ENCODE peak calls at places on chromosome 1, in nine cellular contexts. S is AG09309; G is vagina; Y is stomach; H is astrocyte of the spinal cord; V is effector memory CD4-positive, alpha-beta T cell; Z is fibroblast of the aortic adventitia; D is GM12865; F is ascending aorta. K is an unnamed sample.

GRCh38 chr1:203471841-203472240 is 3.8 kb upstream of the PRELP start:
- DNase-seq in V (no peak), G (no peak), H (no peak), S (no peak), D (no peak), Z (no peak), F (no peak), Y (no peak), K (no peak)

GRCh38 chr1:6106321-6106731 is 60.6 kb downstream of the KCNAB2 start:
- DNase-seq in Z (no peak), G (no peak), H (no peak), D (no peak), S (no peak), V (no peak), F (no peak), Y (no peak), K (no peak)

GRCh38 chr1:203280061-203280460 is 25.3 kb upstream of the BTG2 start:
- DNase-seq in H (no peak), G (no peak), Y (no peak), D (no peak), V (no peak), Z (no peak), S (no peak), F (peak), K (no peak)

GRCh38 chr1:204842892-204843291 is 27.8 kb upstream of the NFASC start:
- DNase-seq in V (no peak), F (no peak), H (no peak), Y (no peak), G (no peak), S (peak), Z (peak), D (no peak), K (no peak)

GRCh38 chr1:118291686-118292085 is 106.7 kb upstream of the SPAG17 start:
- DNase-seq in G (no peak), Y (no peak), F (no peak), Z (no peak), V (no peak), S (no peak), H (no peak), D (no peak), K (no peak)

GRCh38 chr1:93685918-93686317 is 4.3 kb upstream of the BCAR3 start:
- DNase-seq in S (no peak), V (no peak), D (no peak), G (no peak), Z (no peak), F (no peak), H (no peak), Y (no peak), K (no peak)

GRCh38 chr1:8373547-8374270 is 55.8 kb downstream of the SLC45A1 start:
- DNase-seq in G (no peak), F (peak), H (peak), D (no peak), Z (peak), Y (peak), S (peak), V (no peak), K (no peak)

GRCh38 chr1:206924549-206925115 is 2.9 kb upstream of the FCMR start:
- DNase-seq in S (no peak), F (no peak), Y (no peak), D (peak), Z (no peak), V (no peak), G (no peak), H (no peak), K (no peak)

GRCh38 chr1:54668567-54668966 is 27.0 kb downstream of the MROH7 start:
- DNase-seq in H (no peak), Z (no peak), F (no peak), Y (no peak), D (no peak), S (no peak), V (no peak), G (no peak), K (no peak)

GRCh38 chr1:28981170-28981569 is 66.8 kb downstream of the EPB41 start:
- DNase-seq in D (no peak), H (no peak), V (no peak), Z (peak), F (no peak), G (no peak), S (no peak), Y (no peak), K (no peak)

GRCh38 chr1:9121891-9122409 is 7.0 kb downstream of the GPR157 start:
- DNase-seq in H (no peak), G (no peak), Z (no peak), F (no peak), Y (no peak), V (no peak), S (no peak), D (peak), K (peak)

GRCh38 chr1:92323473-92324453 is 24.9 kb downstream of the RPAP2 start:
- DNase-seq in Z (no peak), V (no peak), F (no peak), S (no peak), G (no peak), H (no peak), D (no peak), Y (no peak), K (no peak)

GRCh38 chr1:116769050-116769449 is 14.8 kb downstream of the CD2 start:
- DNase-seq in H (no peak), F (no peak), Z (no peak), D (peak), V (no peak), S (no peak), Y (no peak), G (no peak), K (peak)

GRCh38 chr1:160032165-160032827 is 506 bp upstream of the PIGM start:
- DNase-seq in F (no peak), Z (peak), S (no peak), V (no peak), G (no peak), Y (no peak), H (peak), D (peak), K (no peak)

GRCh38 chr1:95116666-95117206 is 419 bp upstream of the TLCD4 start:
- DNase-seq in Y (peak), V (peak), F (peak), S (no peak), G (no peak), H (peak), Z (peak), D (peak), K (peak)

GRCh38 chr1:180594723-180595122 is 36.0 kb downstream of the OVAAL start:
- DNase-seq in Z (no peak), V (no peak), Y (no peak), S (no peak), D (no peak), H (no peak), G (no peak), F (no peak), K (no peak)

GRCh38 chr1:110243146-110243545 is 33.0 kb downstream of the KCNC4 start:
- DNase-seq in V (no peak), S (no peak), G (no peak), D (peak), H (no peak), Z (no peak), F (no peak), Y (no peak), K (no peak)

GRCh38 chr1:226203693-226204092 is 17.2 kb upstream of the ACBD3 start:
- DNase-seq in F (no peak), V (no peak), H (no peak), D (no peak), G (no peak), Z (no peak), Y (no peak), S (no peak), K (no peak)

GRCh38 chr1:212583643-212584042 is 24.9 kb upstream of the ATF3 start:
- DNase-seq in Z (no peak), Y (no peak), D (no peak), S (no peak), F (no peak), V (no peak), G (no peak), H (no peak), K (no peak)

GRCh38 chr1:47196622-47197021 is 6.8 kb upstream of the PDZK1IP1 start:
- DNase-seq in Z (no peak), V (no peak), F (peak), D (no peak), S (no peak), H (no peak), Y (no peak), G (no peak), K (no peak)

GRCh38 chr1:170533331-170533730 is 1.4 kb downstream of the GORAB start:
- DNase-seq in V (no peak), S (peak), D (no peak), G (no peak), H (no peak), Y (no peak), Z (peak), F (no peak), K (no peak)

GRCh38 chr1:212162635-212163034 is 122.6 kb upstream of the PPP2R5A start:
- DNase-seq in V (no peak), G (no peak), S (peak), D (peak), Z (peak), F (no peak), H (peak), Y (peak), K (peak)

GRCh38 chr1:42322577-42322976 is 12.5 kb downstream of the FOXJ3 start:
- DNase-seq in G (no peak), D (no peak), S (no peak), Y (no peak), H (peak), V (no peak), Z (peak), F (no peak), K (no peak)

GRCh38 chr1:207240325-207241095 is 81.0 kb upstream of the CD55 start:
- DNase-seq in G (no peak), Y (no peak), S (no peak), D (no peak), F (no peak), Z (peak), V (no peak), H (peak), K (no peak)

GRCh38 chr1:230570724-230571390 is 71.4 kb upstream of the COG2 start:
- DNase-seq in V (no peak), S (no peak), F (no peak), Y (no peak), D (no peak), G (no peak), H (no peak), Z (no peak), K (no peak)

GRCh38 chr1:23528245-23528978 is 2.6 kb downstream of the E2F2 start:
- DNase-seq in G (no peak), D (peak), H (peak), V (peak), S (no peak), F (peak), Z (peak), Y (peak), K (peak)
- H3K4me3 ChIP-seq in G (no peak), D (peak), H (no peak), V (peak), S (no peak), F (no peak), Z (no peak), Y (no peak), K (peak)

GRCh38 chr1:34165422-34165921 is 442 bp upstream of the CSMD2 start:
- DNase-seq in Y (no peak), H (no peak), Z (peak), V (no peak), S (no peak), F (no peak), G (no peak), D (no peak), K (no peak)
- H3K4me3 ChIP-seq in Y (peak), H (peak), Z (peak), V (no peak), S (peak), F (peak), G (peak), D (no peak), K (no peak)

GRCh38 chr1:68085752-68086151 is 35.3 kb upstream of the DIRAS3 start:
- DNase-seq in V (no peak), G (no peak), D (no peak), H (no peak), S (no peak), Z (no peak), Y (no peak), F (no peak), K (no peak)
- H3K4me3 ChIP-seq in V (no peak), G (no peak), D (no peak), H (no peak), S (no peak), Z (no peak), Y (no peak), F (no peak), K (no peak)

GRCh38 chr1:98045211-98046030 is 124.6 kb upstream of the DPYD start:
- DNase-seq in H (peak), Y (peak), G (no peak), V (no peak), S (no peak), Z (peak), F (peak), D (no peak), K (no peak)

GRCh38 chr1:98046031-98046641 is 125.3 kb upstream of the DPYD start:
- DNase-seq in Y (no peak), Z (peak), F (no peak), D (peak), V (no peak), S (no peak), G (no peak), H (peak), K (no peak)

GRCh38 chr1:98049370-98050115 is 128.7 kb upstream of the DPYD start:
- DNase-seq in Y (peak), D (no peak), G (no peak), Z (peak), V (no peak), H (peak), F (peak), S (no peak), K (no peak)

GRCh38 chr1:98051065-98051675 is 130.3 kb upstream of the DPYD start:
- DNase-seq in V (peak), F (peak), H (peak), G (no peak), D (peak), Z (peak), Y (peak), S (no peak), K (peak)

DNA sequence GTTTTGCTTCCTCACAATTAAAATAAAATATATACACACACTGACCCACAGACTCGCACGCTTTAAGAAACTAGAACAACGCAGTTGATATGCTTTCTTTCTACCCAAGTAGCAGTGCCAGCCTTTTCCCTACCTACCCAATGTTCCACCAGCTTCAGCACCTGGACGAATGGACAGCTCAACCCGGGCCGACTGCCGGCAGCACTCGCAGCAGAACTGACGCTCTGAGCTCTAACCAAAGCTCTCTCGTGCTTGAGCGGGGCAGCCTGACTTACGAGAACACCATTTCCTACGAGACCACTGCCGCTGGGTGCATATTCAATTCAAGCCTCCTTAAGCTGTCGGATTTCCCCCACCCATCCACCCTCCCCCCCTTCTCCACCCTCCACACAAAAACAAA is 127.4 kb upstream of the DPYD start:
- DNase-seq in Z (peak), F (peak), Y (peak), V (peak), D (peak), H (peak), S (peak), G (no peak), K (peak)
- H3K4me3 ChIP-seq in Z (peak), F (no peak), Y (no peak), V (no peak), D (no peak), H (peak), S (peak), G (no peak), K (no peak)

DNA sequence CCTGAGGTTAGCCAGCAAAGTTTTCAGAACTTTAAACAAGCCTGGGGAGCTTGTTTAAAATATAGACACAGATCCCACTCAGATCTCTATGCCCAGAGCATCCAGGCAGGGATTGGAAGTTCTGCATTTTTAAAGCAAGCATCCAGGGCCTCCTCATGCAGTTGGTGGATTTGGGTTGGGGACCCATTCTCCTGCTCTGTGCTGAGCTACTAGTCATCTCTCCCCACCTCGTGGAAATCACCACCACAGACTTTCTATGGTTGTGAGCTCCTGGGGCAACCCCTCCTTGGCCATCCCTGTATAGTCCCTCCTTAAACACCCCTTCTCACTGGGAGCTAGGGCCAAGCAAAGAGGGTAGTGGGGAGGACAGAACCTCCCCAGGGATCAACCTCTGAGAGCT is 73.5 kb upstream of the CASZ1 start:
- DNase-seq in Z (no peak), H (no peak), S (no peak), V (no peak), F (no peak), G (no peak), Y (no peak), D (no peak), K (no peak)
- H3K4me3 ChIP-seq in Z (no peak), H (no peak), S (no peak), V (no peak), F (no peak), G (no peak), Y (no peak), D (no peak), K (no peak)

GRCh38 chr1:229229137-229229720 is 41.7 kb upstream of the RAB4A start:
- DNase-seq in Y (no peak), H (no peak), Z (no peak), V (no peak), D (no peak), F (no peak), G (peak), S (no peak), K (no peak)

GRCh38 chr1:229230136-229230892 is 40.6 kb upstream of the RAB4A start:
- DNase-seq in S (no peak), F (no peak), Z (no peak), V (no peak), G (peak), H (peak), D (no peak), Y (no peak), K (no peak)

GRCh38 chr1:229228522-229228921 is 42.4 kb upstream of the RAB4A start:
- DNase-seq in S (no peak), Z (no peak), D (no peak), F (no peak), G (no peak), V (no peak), Y (no peak), H (no peak), K (no peak)

GRCh38 chr1:229230893-229231753 is 39.8 kb upstream of the RAB4A start:
- DNase-seq in H (peak), F (no peak), Y (no peak), S (no peak), G (peak), D (no peak), V (no peak), Z (no peak), K (no peak)

DNA sequence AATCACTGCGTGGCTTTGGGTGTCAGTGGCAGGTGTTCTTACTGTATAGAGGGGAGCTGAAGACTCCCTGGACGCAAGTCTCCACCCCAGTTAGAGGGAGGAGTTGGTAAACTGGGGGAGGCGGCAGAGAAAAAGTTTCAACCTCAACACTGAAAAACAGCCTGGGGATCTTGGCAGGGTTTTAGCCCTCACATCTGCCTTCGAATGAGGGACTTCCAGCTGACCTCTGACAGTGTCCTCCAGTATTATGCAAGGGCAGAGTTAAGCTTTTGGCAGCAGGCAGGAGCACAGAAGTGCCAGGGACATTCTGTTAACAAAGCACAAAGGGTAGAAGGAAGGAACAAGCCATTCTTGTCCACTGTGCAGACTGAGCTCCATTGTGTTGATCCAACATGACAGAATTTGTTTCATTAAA is 41.2 kb upstream of the RAB4A start:
- DNase-seq in Z (peak), H (no peak), Y (peak), G (no peak), V (no peak), D (no peak), F (peak), S (no peak), K (no peak)
- H3K4me3 ChIP-seq in Z (no peak), H (no peak), Y (no peak), G (no peak), V (no peak), D (no peak), F (no peak), S (no peak), K (no peak)

DNA sequence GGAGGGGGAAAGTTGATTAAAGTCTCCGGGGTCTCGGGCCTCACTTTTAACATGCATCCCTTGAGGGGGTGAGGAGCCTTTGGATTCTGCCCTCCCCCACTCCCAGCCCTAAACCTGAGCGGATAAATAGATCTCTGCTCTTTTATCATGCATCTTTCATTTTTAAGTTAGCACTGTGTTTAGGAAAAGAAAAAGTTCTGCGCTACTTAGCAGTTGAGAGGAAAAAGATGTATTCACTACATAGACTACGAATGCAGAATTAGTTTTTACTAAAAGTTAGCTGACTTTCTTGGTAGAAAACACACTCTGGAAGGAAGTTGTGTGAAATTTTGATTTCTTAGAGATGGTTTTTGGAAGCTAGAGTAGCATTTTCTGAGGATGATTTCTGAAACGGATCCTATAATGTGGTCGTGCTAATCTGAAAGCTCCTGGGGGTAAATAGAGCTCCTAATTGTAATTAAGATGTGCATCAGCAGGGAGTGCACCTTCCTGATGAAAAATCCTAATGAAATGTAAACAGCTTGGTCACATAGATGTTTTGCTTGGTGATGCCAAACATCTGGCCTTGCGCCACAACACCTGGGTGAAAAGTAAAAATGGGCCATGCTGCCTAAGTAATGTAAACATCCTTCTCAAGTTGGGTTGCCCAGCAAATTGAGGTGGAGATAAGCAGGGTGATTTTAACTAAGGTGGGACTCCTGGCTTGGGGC is 1.8 kb downstream of the ROR1 start:
- DNase-seq in Z (peak), Y (peak), F (no peak), S (no peak), D (no peak), H (no peak), G (no peak), V (no peak), K (no peak)
- H3K4me3 ChIP-seq in Z (peak), Y (peak), F (peak), S (peak), D (no peak), H (peak), G (peak), V (no peak), K (no peak)